ENCODE peak calls at places on chromosomes 5 and 9, in seven cellular contexts. One of them, this sample, is unnamed.

GRCh38 chr5:100974082-100974481 is 71.0 kb upstream of the ST8SIA4 start:
- DNase-seq in stimulated activated CD8-positive, alpha-beta memory T cell treated with anti-CD3 and anti-CD28 coated beads, Interleukin-15, amount 100 ng/mL, for 24 hours: no peak
- DNase-seq in activated CD4-positive, alpha-beta memory T cell treated with anti-CD3 and anti-CD28 coated beads, Interleukin-2, amount 10 ng/mL, durations not matched to agents 7 days and 5 days: no peak
- DNase-seq in choroid plexus epithelial cell: no peak
- DNase-seq in kidney glomerular epithelial cell: no peak
- DNase-seq in Calu3: no peak
- DNase-seq in NCI-H1417: no peak
- DNase-seq in this sample: no peak

GRCh38 chr5:78597068-78597857 is 51.3 kb downstream of the LHFPL2 start:
- DNase-seq in kidney glomerular epithelial cell: peak; percentile 80
- DNase-seq in activated CD4-positive, alpha-beta memory T cell treated with anti-CD3 and anti-CD28 coated beads, Interleukin-2, amount 10 ng/mL, durations not matched to agents 7 days and 5 days: no peak
- DNase-seq in stimulated activated CD8-positive, alpha-beta memory T cell treated with anti-CD3 and anti-CD28 coated beads, Interleukin-15, amount 100 ng/mL, for 24 hours: no peak
- DNase-seq in Calu3: no peak
- DNase-seq in choroid plexus epithelial cell: peak; percentile 76
- DNase-seq in NCI-H1417: no peak
- DNase-seq in this sample: no peak

GRCh38 chr5:19795218-19795617 is 192.8 kb downstream of the CDH18 start:
- DNase-seq in activated CD4-positive, alpha-beta memory T cell treated with anti-CD3 and anti-CD28 coated beads, Interleukin-2, amount 10 ng/mL, durations not matched to agents 7 days and 5 days: no peak
- DNase-seq in stimulated activated CD8-positive, alpha-beta memory T cell treated with anti-CD3 and anti-CD28 coated beads, Interleukin-15, amount 100 ng/mL, for 24 hours: no peak
- DNase-seq in NCI-H1417: peak; percentile 35
- DNase-seq in Calu3: no peak
- DNase-seq in kidney glomerular epithelial cell: no peak
- DNase-seq in choroid plexus epithelial cell: peak; percentile 53
- DNase-seq in this sample: peak; percentile 2

GRCh38 chr5:91123896-91124295 is 259.2 kb downstream of the ARRDC3 start:
- DNase-seq in activated CD4-positive, alpha-beta memory T cell treated with anti-CD3 and anti-CD28 coated beads, Interleukin-2, amount 10 ng/mL, durations not matched to agents 7 days and 5 days: no peak
- DNase-seq in NCI-H1417: no peak
- DNase-seq in choroid plexus epithelial cell: no peak
- DNase-seq in stimulated activated CD8-positive, alpha-beta memory T cell treated with anti-CD3 and anti-CD28 coated beads, Interleukin-15, amount 100 ng/mL, for 24 hours: no peak
- DNase-seq in kidney glomerular epithelial cell: no peak
- DNase-seq in Calu3: no peak
- DNase-seq in this sample: no peak

GRCh38 chr5:135324897-135325650 is 74.0 kb downstream of the MACROH2A1 start:
- DNase-seq in stimulated activated CD8-positive, alpha-beta memory T cell treated with anti-CD3 and anti-CD28 coated beads, Interleukin-15, amount 100 ng/mL, for 24 hours: no peak
- DNase-seq in NCI-H1417: no peak
- DNase-seq in Calu3: no peak
- DNase-seq in kidney glomerular epithelial cell: no peak
- DNase-seq in activated CD4-positive, alpha-beta memory T cell treated with anti-CD3 and anti-CD28 coated beads, Interleukin-2, amount 10 ng/mL, durations not matched to agents 7 days and 5 days: peak; percentile 48
- DNase-seq in choroid plexus epithelial cell: no peak
- DNase-seq in this sample: no peak

GRCh38 chr5:101346906-101347305 is 443.8 kb upstream of the ST8SIA4 start:
- DNase-seq in stimulated activated CD8-positive, alpha-beta memory T cell treated with anti-CD3 and anti-CD28 coated beads, Interleukin-15, amount 100 ng/mL, for 24 hours: no peak
- DNase-seq in activated CD4-positive, alpha-beta memory T cell treated with anti-CD3 and anti-CD28 coated beads, Interleukin-2, amount 10 ng/mL, durations not matched to agents 7 days and 5 days: no peak
- DNase-seq in choroid plexus epithelial cell: no peak
- DNase-seq in NCI-H1417: no peak
- DNase-seq in Calu3: no peak
- DNase-seq in kidney glomerular epithelial cell: no peak
- DNase-seq in this sample: no peak

GRCh38 chr9:20114974-20115373 is 326.1 kb upstream of the SLC24A2 start:
- DNase-seq in choroid plexus epithelial cell: no peak
- DNase-seq in kidney glomerular epithelial cell: no peak
- DNase-seq in Calu3: no peak
- DNase-seq in NCI-H1417: no peak
- DNase-seq in stimulated activated CD8-positive, alpha-beta memory T cell treated with anti-CD3 and anti-CD28 coated beads, Interleukin-15, amount 100 ng/mL, for 24 hours: no peak
- DNase-seq in activated CD4-positive, alpha-beta memory T cell treated with anti-CD3 and anti-CD28 coated beads, Interleukin-2, amount 10 ng/mL, durations not matched to agents 7 days and 5 days: no peak
- DNase-seq in this sample: no peak

GRCh38 chr9:75814667-75815066 is 75.8 kb upstream of the PCSK5 start:
- DNase-seq in activated CD4-positive, alpha-beta memory T cell treated with anti-CD3 and anti-CD28 coated beads, Interleukin-2, amount 10 ng/mL, durations not matched to agents 7 days and 5 days: no peak
- DNase-seq in kidney glomerular epithelial cell: no peak
- DNase-seq in choroid plexus epithelial cell: peak; percentile 35
- DNase-seq in Calu3: no peak
- DNase-seq in NCI-H1417: no peak
- DNase-seq in stimulated activated CD8-positive, alpha-beta memory T cell treated with anti-CD3 and anti-CD28 coated beads, Interleukin-15, amount 100 ng/mL, for 24 hours: no peak
- DNase-seq in this sample: no peak

GRCh38 chr5:1139366-1139765 is 27.5 kb upstream of the SLC12A7 start:
- DNase-seq in NCI-H1417: no peak
- DNase-seq in choroid plexus epithelial cell: no peak
- DNase-seq in stimulated activated CD8-positive, alpha-beta memory T cell treated with anti-CD3 and anti-CD28 coated beads, Interleukin-15, amount 100 ng/mL, for 24 hours: no peak
- DNase-seq in activated CD4-positive, alpha-beta memory T cell treated with anti-CD3 and anti-CD28 coated beads, Interleukin-2, amount 10 ng/mL, durations not matched to agents 7 days and 5 days: no peak
- DNase-seq in kidney glomerular epithelial cell: no peak
- DNase-seq in Calu3: no peak
- DNase-seq in this sample: no peak

GRCh38 chr5:6291961-6292360 is 86.4 kb downstream of the MED10 start:
- DNase-seq in activated CD4-positive, alpha-beta memory T cell treated with anti-CD3 and anti-CD28 coated beads, Interleukin-2, amount 10 ng/mL, durations not matched to agents 7 days and 5 days: no peak
- DNase-seq in choroid plexus epithelial cell: peak; percentile 29
- DNase-seq in kidney glomerular epithelial cell: no peak
- DNase-seq in stimulated activated CD8-positive, alpha-beta memory T cell treated with anti-CD3 and anti-CD28 coated beads, Interleukin-15, amount 100 ng/mL, for 24 hours: no peak
- DNase-seq in NCI-H1417: peak; percentile 89
- DNase-seq in Calu3: no peak
- DNase-seq in this sample: peak; percentile 67

GRCh38 chr9:133658442-133659431 is 22.6 kb downstream of the DBH start:
- DNase-seq in activated CD4-positive, alpha-beta memory T cell treated with anti-CD3 and anti-CD28 coated beads, Interleukin-2, amount 10 ng/mL, durations not matched to agents 7 days and 5 days: no peak
- DNase-seq in NCI-H1417: peak; percentile 88
- DNase-seq in choroid plexus epithelial cell: peak; percentile 56
- DNase-seq in kidney glomerular epithelial cell: no peak
- DNase-seq in stimulated activated CD8-positive, alpha-beta memory T cell treated with anti-CD3 and anti-CD28 coated beads, Interleukin-15, amount 100 ng/mL, for 24 hours: no peak
- DNase-seq in Calu3: peak; percentile 25
- DNase-seq in this sample: peak; percentile 91

GRCh38 chr5:132681476-132681831 is 7.7 kb downstream of the IL4 start:
- DNase-seq in kidney glomerular epithelial cell: no peak
- DNase-seq in NCI-H1417: no peak
- DNase-seq in stimulated activated CD8-positive, alpha-beta memory T cell treated with anti-CD3 and anti-CD28 coated beads, Interleukin-15, amount 100 ng/mL, for 24 hours: no peak
- DNase-seq in Calu3: no peak
- DNase-seq in activated CD4-positive, alpha-beta memory T cell treated with anti-CD3 and anti-CD28 coated beads, Interleukin-2, amount 10 ng/mL, durations not matched to agents 7 days and 5 days: no peak
- DNase-seq in choroid plexus epithelial cell: no peak
- DNase-seq in this sample: no peak

GRCh38 chr9:11893331-11893730 is 799.9 kb upstream of the TYRP1 start:
- DNase-seq in Calu3: no peak
- DNase-seq in kidney glomerular epithelial cell: no peak
- DNase-seq in NCI-H1417: no peak
- DNase-seq in choroid plexus epithelial cell: peak; percentile 81
- DNase-seq in activated CD4-positive, alpha-beta memory T cell treated with anti-CD3 and anti-CD28 coated beads, Interleukin-2, amount 10 ng/mL, durations not matched to agents 7 days and 5 days: no peak
- DNase-seq in stimulated activated CD8-positive, alpha-beta memory T cell treated with anti-CD3 and anti-CD28 coated beads, Interleukin-15, amount 100 ng/mL, for 24 hours: no peak
- DNase-seq in this sample: no peak

GRCh38 chr5:1079486-1079885 is 32.4 kb downstream of the SLC12A7 start:
- DNase-seq in NCI-H1417: no peak
- DNase-seq in activated CD4-positive, alpha-beta memory T cell treated with anti-CD3 and anti-CD28 coated beads, Interleukin-2, amount 10 ng/mL, durations not matched to agents 7 days and 5 days: no peak
- DNase-seq in kidney glomerular epithelial cell: no peak
- DNase-seq in choroid plexus epithelial cell: no peak
- DNase-seq in Calu3: no peak
- DNase-seq in stimulated activated CD8-positive, alpha-beta memory T cell treated with anti-CD3 and anti-CD28 coated beads, Interleukin-15, amount 100 ng/mL, for 24 hours: no peak
- DNase-seq in this sample: no peak

GRCh38 chr9:80839821-80840670 is 849.3 kb downstream of the TLE1 start:
- DNase-seq in NCI-H1417: no peak
- DNase-seq in Calu3: no peak
- DNase-seq in stimulated activated CD8-positive, alpha-beta memory T cell treated with anti-CD3 and anti-CD28 coated beads, Interleukin-15, amount 100 ng/mL, for 24 hours: no peak
- DNase-seq in kidney glomerular epithelial cell: no peak
- DNase-seq in activated CD4-positive, alpha-beta memory T cell treated with anti-CD3 and anti-CD28 coated beads, Interleukin-2, amount 10 ng/mL, durations not matched to agents 7 days and 5 days: no peak
- DNase-seq in choroid plexus epithelial cell: no peak
- DNase-seq in this sample: no peak